ENCODE peak calls at places on chromosomes 11 and 22, in ten cellular contexts. T, Y, O, G, N, M, K, F, D and H are unnamed samples.

GRCh38 chr11:90113541-90113940 is 20.9 kb upstream of the NAALAD2 start:
- DNase-seq in T (peak), Y (peak), O (peak), G (no peak), N (no peak), M (no peak), K (no peak), F (no peak), D (no peak), H (peak)

GRCh38 chr11:66322732-66323427 is 6.0 kb upstream of the CD248 start:
- DNase-seq in T (peak), Y (no peak), O (peak), G (no peak), N (peak), M (no peak), K (peak), F (no peak), D (no peak), H (no peak)

GRCh38 chr11:78359921-78360320 is 57.7 kb downstream of the GAB2 start:
- DNase-seq in T (no peak), Y (no peak), O (no peak), G (no peak), N (no peak), M (no peak), K (no peak), F (no peak), D (no peak), H (no peak)

GRCh38 chr11:134951305-134951700 is 539.3 kb upstream of the B3GAT1 start:
- DNase-seq in T (peak), Y (no peak), O (peak), G (no peak), N (no peak), M (no peak), K (peak), F (no peak), D (peak), H (peak)

GRCh38 chr11:39374963-39375698 is 2084.3 kb downstream of the LRRC4C start:
- DNase-seq in T (peak), Y (peak), O (peak), G (peak), N (no peak), M (peak), K (no peak), F (no peak), D (no peak), H (peak)

GRCh38 chr22:35421121-35421520 is 21.2 kb downstream of the MCM5 start:
- DNase-seq in T (no peak), Y (peak), O (no peak), G (no peak), N (no peak), M (no peak), K (no peak), F (no peak), D (no peak), H (no peak)

GRCh38 chr22:39960791-39961746 is 872 bp downstream of the TMA7B start:
- DNase-seq in T (peak), Y (no peak), O (peak), G (peak), N (no peak), M (no peak), K (no peak), F (peak), D (peak), H (peak)

GRCh38 chr11:17164361-17165246 is 43.2 kb downstream of the PIK3C2A start:
- DNase-seq in T (peak), Y (no peak), O (no peak), G (peak), N (no peak), M (no peak), K (no peak), F (no peak), D (no peak), H (peak)

GRCh38 chr22:40421082-40421350 is 50.6 kb downstream of the SGSM3 start:
- DNase-seq in T (no peak), Y (no peak), O (no peak), G (no peak), N (no peak), M (no peak), K (no peak), F (no peak), D (no peak), H (no peak)

GRCh38 chr22:39634530-39635399 is 64.2 kb downstream of the CACNA1I start:
- DNase-seq in T (peak), Y (no peak), O (peak), G (peak), N (no peak), M (peak), K (no peak), F (peak), D (peak), H (peak)

GRCh38 chr22:24516301-24516737 is 21.2 kb downstream of the UPB1 start:
- DNase-seq in T (peak), Y (peak), O (peak), G (peak), N (no peak), M (peak), K (no peak), F (no peak), D (peak), H (peak)

GRCh38 chr11:102347526-102348331 is 715 bp downstream of the BIRC2 start:
- DNase-seq in T (peak), Y (no peak), O (peak), G (peak), N (no peak), M (no peak), K (no peak), F (peak), D (no peak), H (peak)

GRCh38 chr11:69011624-69012091 is 1.4 kb downstream of the MRGPRF start:
- DNase-seq in T (no peak), Y (no peak), O (no peak), G (no peak), N (no peak), M (no peak), K (no peak), F (no peak), D (no peak), H (no peak)

GRCh38 chr11:69014936-69015549 is 2.0 kb upstream of the MRGPRF start:
- DNase-seq in T (no peak), Y (no peak), O (no peak), G (no peak), N (no peak), M (no peak), K (no peak), F (no peak), D (no peak), H (no peak)

GRCh38 chr11:69014084-69014935 is 1.3 kb upstream of the MRGPRF start:
- DNase-seq in T (no peak), Y (peak), O (no peak), G (no peak), N (peak), M (no peak), K (peak), F (peak), D (no peak), H (no peak)

GRCh38 chr11:69012092-69013008 is 696 bp downstream of the MRGPRF start:
- DNase-seq in T (peak), Y (peak), O (no peak), G (no peak), N (no peak), M (no peak), K (no peak), F (no peak), D (no peak), H (no peak)

GRCh38 chr11:69013009-69013951 is at the start of gene MRGPRF:
- DNase-seq in T (peak), Y (peak), O (peak), G (no peak), N (peak), M (peak), K (peak), F (peak), D (no peak), H (no peak)
- TF ChIP-seq CTCF in T (peak), Y (peak), O (peak), G (peak), N (peak), M (no peak), K (peak), F (peak), D (peak), H (no peak)

GRCh38 chr11:112584674-112585073 is 324.0 kb upstream of the PLET1 start:
- DNase-seq in T (no peak), Y (peak), O (no peak), G (no peak), N (no peak), M (no peak), K (no peak), F (no peak), D (no peak), H (peak)
- TF ChIP-seq CTCF in T (no peak), Y (peak), O (no peak), G (peak), N (no peak), M (no peak), K (no peak), F (no peak), D (no peak), H (peak)

GRCh38 chr11:61347916-61348461 is 13.7 kb downstream of the CYB561A3 start:
- DNase-seq in T (peak), Y (peak), O (peak), G (no peak), N (no peak), M (no peak), K (no peak), F (no peak), D (no peak), H (no peak)
- TF ChIP-seq CTCF in T (no peak), Y (no peak), O (no peak), G (no peak), N (no peak), M (no peak), K (no peak), F (no peak), D (no peak), H (no peak)

DNA sequence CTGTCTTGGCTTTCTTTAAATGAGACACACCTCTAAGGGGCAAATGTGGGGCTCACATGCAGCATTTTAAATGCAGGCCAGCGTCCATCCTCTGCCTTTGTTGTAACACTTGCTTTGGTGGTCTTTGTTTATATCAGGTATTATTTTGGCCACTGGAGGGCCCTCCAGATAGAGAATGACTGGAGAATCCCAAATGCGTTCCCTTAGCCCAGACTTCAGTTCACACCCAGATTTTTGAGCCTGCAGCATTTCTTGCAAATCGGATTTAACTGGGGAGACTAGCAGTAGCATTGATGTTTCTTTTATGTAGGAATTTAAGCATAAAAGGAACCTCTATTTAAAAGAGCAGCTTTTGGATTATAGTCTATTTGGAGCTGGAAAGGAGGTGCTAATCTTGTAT is 200.2 kb upstream of the SORL1-AS1 start:
- DNase-seq in T (peak), Y (peak), O (peak), G (no peak), N (no peak), M (no peak), K (no peak), F (no peak), D (no peak), H (peak)
- TF ChIP-seq CTCF in T (peak), Y (peak), O (peak), G (peak), N (peak), M (no peak), K (peak), F (no peak), D (peak), H (peak)

GRCh38 chr11:126076641-126077040 is 14.0 kb upstream of the CDON start:
- DNase-seq in T (no peak), Y (no peak), O (no peak), G (no peak), N (no peak), M (no peak), K (no peak), F (no peak), D (no peak), H (no peak)
- TF ChIP-seq CTCF in T (no peak), Y (no peak), O (no peak), G (no peak), N (no peak), M (no peak), K (no peak), F (no peak), D (no peak), H (no peak)

DNA sequence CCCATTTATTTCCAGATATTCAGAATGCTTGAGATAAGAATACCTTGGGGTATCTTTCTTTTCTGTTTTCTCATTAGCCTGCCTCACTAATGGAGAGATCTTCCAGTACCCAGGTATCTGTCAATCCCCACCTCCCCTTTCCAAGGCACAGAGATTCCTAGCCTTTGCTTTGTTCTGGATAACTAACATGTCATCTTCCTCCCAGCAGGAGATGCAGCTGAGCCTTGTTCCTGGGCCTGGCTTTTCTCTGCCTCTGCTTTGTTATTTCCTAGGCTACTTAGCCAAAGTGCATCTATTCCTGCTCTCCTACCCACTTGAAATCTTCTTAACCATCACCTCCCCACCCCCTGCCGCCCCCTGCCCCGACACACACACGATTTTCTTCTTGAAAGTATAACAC is 297.1 kb downstream of the NELL1 start:
- DNase-seq in T (no peak), Y (peak), O (no peak), G (no peak), N (no peak), M (no peak), K (no peak), F (no peak), D (no peak), H (no peak)
- TF ChIP-seq CTCF in T (no peak), Y (peak), O (no peak), G (no peak), N (no peak), M (no peak), K (no peak), F (no peak), D (no peak), H (no peak)

GRCh38 chr11:75202195-75202594 is 38.4 kb upstream of the TPBGL start:
- DNase-seq in T (no peak), Y (no peak), O (no peak), G (no peak), N (no peak), M (no peak), K (peak), F (no peak), D (no peak), H (no peak)

GRCh38 chr11:75203138-75203537 is 37.4 kb upstream of the TPBGL start:
- DNase-seq in T (no peak), Y (no peak), O (no peak), G (no peak), N (no peak), M (no peak), K (peak), F (no peak), D (no peak), H (no peak)

GRCh38 chr11:75204012-75204674 is 36.4 kb upstream of the TPBGL start:
- DNase-seq in T (no peak), Y (no peak), O (no peak), G (no peak), N (no peak), M (no peak), K (peak), F (no peak), D (no peak), H (no peak)

GRCh38 chr11:75203641-75204011 is 36.9 kb upstream of the TPBGL start:
- DNase-seq in T (no peak), Y (no peak), O (no peak), G (no peak), N (no peak), M (no peak), K (peak), F (no peak), D (no peak), H (no peak)

GRCh38 chr11:75204685-75205667 is 35.6 kb upstream of the TPBGL start:
- DNase-seq in T (peak), Y (peak), O (peak), G (peak), N (peak), M (peak), K (peak), F (peak), D (no peak), H (peak)
- TF ChIP-seq CTCF in T (peak), Y (peak), O (peak), G (peak), N (peak), M (peak), K (peak), F (peak), D (peak), H (peak)

GRCh38 chr22:36886016-36886415 is 25.2 kb downstream of the NCF4 start:
- DNase-seq in T (no peak), Y (no peak), O (no peak), G (no peak), N (no peak), M (no peak), K (no peak), F (no peak), D (no peak), H (no peak)
- TF ChIP-seq CTCF in T (no peak), Y (no peak), O (no peak), G (no peak), N (no peak), M (no peak), K (no peak), F (no peak), D (no peak), H (no peak)